ENCODE peak calls at places on chromosomes 12 and 14, in four cellular contexts. One of them, this sample, is unnamed.

GRCh38 chr14:67622675-67623074 is 3.0 kb downstream of the ARG2 start:
- DNase-seq in HepG2: peak; percentile 85
- DNase-seq in K562: peak; percentile 71
- DNase-seq in GM12878: no peak
- DNase-seq in this sample: peak; percentile 32

GRCh38 chr14:91244501-91244901 is at the start of gene GPR68:
- DNase-seq in HepG2: no peak
- DNase-seq in K562: no peak
- DNase-seq in GM12878: no peak
- DNase-seq in this sample: no peak

GRCh38 chr12:40063424-40063823 is 42.5 kb downstream of the SLC2A13 start:
- DNase-seq in GM12878: no peak
- DNase-seq in K562: no peak
- DNase-seq in HepG2: no peak
- DNase-seq in this sample: no peak

GRCh38 chr14:87063181-87063580 is 929.8 kb downstream of the GALC start:
- DNase-seq in HepG2: no peak
- DNase-seq in GM12878: no peak
- DNase-seq in K562: no peak
- DNase-seq in this sample: no peak

GRCh38 chr12:60176891-60177290 is 581.1 kb downstream of the SLC16A7 start:
- DNase-seq in HepG2: no peak
- DNase-seq in K562: no peak
- DNase-seq in GM12878: no peak
- DNase-seq in this sample: no peak

GRCh38 chr12:18430425-18431048 is 169.2 kb downstream of the PIK3C2G start:
- DNase-seq in HepG2: peak; percentile 24
- DNase-seq in K562: peak; percentile 21
- DNase-seq in GM12878: no peak
- DNase-seq in this sample: peak; percentile 59

GRCh38 chr14:32727827-32728226 is 210.9 kb upstream of the NPAS3 start:
- DNase-seq in GM12878: no peak
- DNase-seq in K562: no peak
- DNase-seq in HepG2: peak; percentile 35
- DNase-seq in this sample: no peak

GRCh38 chr14:85471744-85472143 is 58.2 kb upstream of the FLRT2 start:
- DNase-seq in HepG2: peak; percentile 77
- DNase-seq in GM12878: no peak
- DNase-seq in K562: no peak
- DNase-seq in this sample: no peak

GRCh38 chr12:84920331-84920730 is 7.7 kb upstream of the SLC6A15 start:
- DNase-seq in K562: no peak
- DNase-seq in HepG2: no peak
- DNase-seq in GM12878: no peak
- DNase-seq in this sample: no peak

GRCh38 chr12:125528300-125528699 is 463.1 kb downstream of the AACS start:
- DNase-seq in GM12878: no peak
- DNase-seq in K562: no peak
- DNase-seq in HepG2: no peak
- DNase-seq in this sample: no peak

GRCh38 chr12:1732914-1733313 is 42.0 kb downstream of the ADIPOR2 start:
- DNase-seq in GM12878: no peak
- DNase-seq in HepG2: peak; percentile 82
- DNase-seq in K562: no peak
- DNase-seq in this sample: no peak

GRCh38 chr12:79674629-79675028 is 16.1 kb downstream of the PAWR start:
- DNase-seq in GM12878: no peak
- DNase-seq in K562: no peak
- DNase-seq in HepG2: no peak
- DNase-seq in this sample: no peak

GRCh38 chr14:36508418-36509051 is 11.5 kb downstream of the NKX2-1 start:
- DNase-seq in GM12878: no peak
- DNase-seq in K562: no peak
- DNase-seq in HepG2: no peak
- DNase-seq in this sample: no peak

GRCh38 chr12:104285740-104286537 is 17.6 kb upstream of the EID3 start:
- DNase-seq in K562: peak; percentile 29
- DNase-seq in HepG2: no peak
- DNase-seq in GM12878: no peak
- DNase-seq in this sample: no peak

GRCh38 chr14:69773571-69774276 is 6.8 kb downstream of the SRSF5 start:
- DNase-seq in K562: no peak
- DNase-seq in HepG2: no peak
- DNase-seq in GM12878: no peak
- DNase-seq in this sample: no peak

GRCh38 chr12:6264402-6265037 is 46.0 kb upstream of the PLEKHG6 start:
- DNase-seq in HepG2: no peak
- DNase-seq in GM12878: no peak
- DNase-seq in K562: no peak
- DNase-seq in this sample: no peak

DNA sequence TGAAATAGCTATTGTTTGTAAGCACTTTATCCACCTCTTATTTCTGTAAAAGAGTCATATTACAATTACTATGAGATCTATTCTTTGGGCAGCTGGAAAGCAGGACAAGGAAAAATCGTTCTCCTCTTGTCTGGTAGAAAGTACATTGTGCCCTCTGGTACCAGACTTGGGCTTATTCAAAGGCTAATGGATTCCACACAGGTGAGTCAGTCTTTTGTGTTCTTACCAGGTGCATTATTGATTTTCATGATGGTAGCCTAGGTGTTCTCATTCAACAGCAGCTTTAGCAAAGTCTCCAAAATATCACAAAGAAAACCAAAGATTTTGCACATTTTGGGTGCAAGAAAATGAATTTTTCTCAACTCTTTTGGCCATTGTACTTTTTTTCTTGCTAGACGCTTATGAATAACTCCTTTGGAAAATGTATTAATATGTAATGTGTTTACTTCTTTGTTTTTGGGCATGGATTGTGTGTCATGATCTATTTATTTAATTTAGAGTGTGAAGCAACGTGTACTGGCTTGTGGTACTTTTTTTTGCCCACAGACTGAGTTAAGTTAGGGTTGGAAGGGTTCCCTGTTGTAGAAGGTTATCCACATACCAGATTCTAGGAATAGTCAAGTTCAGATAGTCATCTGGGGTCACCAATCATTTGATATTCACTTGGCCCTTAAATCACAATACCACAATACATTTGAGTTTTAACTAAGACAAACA is 26.2 kb downstream of the MNAT1 start:
- DNase-seq in K562: no peak
- DNase-seq in GM12878: no peak
- DNase-seq in HepG2: peak; percentile 29
- DNase-seq in this sample: no peak
- TF ChIP-seq TARDBP in K562: no peak
- TF ChIP-seq TARDBP in GM12878: no peak
- TF ChIP-seq TARDBP in HepG2: no peak
- TF ChIP-seq TARDBP in this sample: no peak

GRCh38 chr12:27478949-27479348 is 32.4 kb downstream of the SMCO2 start:
- DNase-seq in GM12878: no peak
- DNase-seq in K562: no peak
- DNase-seq in HepG2: no peak
- DNase-seq in this sample: no peak

GRCh38 chr12:27472604-27473003 is 26.1 kb downstream of the SMCO2 start:
- DNase-seq in K562: no peak
- DNase-seq in HepG2: no peak
- DNase-seq in GM12878: no peak
- DNase-seq in this sample: no peak

GRCh38 chr12:27469161-27469560 is 22.6 kb downstream of the SMCO2 start:
- DNase-seq in K562: no peak
- DNase-seq in GM12878: no peak
- DNase-seq in HepG2: no peak
- DNase-seq in this sample: no peak

GRCh38 chr12:27477049-27477448 is 30.5 kb downstream of the SMCO2 start:
- DNase-seq in GM12878: no peak
- DNase-seq in K562: no peak
- DNase-seq in HepG2: no peak
- DNase-seq in this sample: no peak

GRCh38 chr12:27474344-27474743 is 27.8 kb downstream of the SMCO2 start:
- DNase-seq in GM12878: no peak
- DNase-seq in K562: no peak
- DNase-seq in HepG2: no peak
- DNase-seq in this sample: no peak
- TF ChIP-seq FOXM1 in GM12878: no peak
- TF ChIP-seq FOXM1 in K562: no peak
- TF ChIP-seq FOXM1 in HepG2: no peak
- TF ChIP-seq FOXM1 in this sample: no peak

GRCh38 chr12:50992814-50993213 is 33.4 kb downstream of the SLC11A2 start:
- DNase-seq in HepG2: no peak
- DNase-seq in GM12878: no peak
- DNase-seq in K562: no peak
- DNase-seq in this sample: no peak
- TF ChIP-seq TARDBP in HepG2: no peak
- TF ChIP-seq TARDBP in GM12878: no peak
- TF ChIP-seq TARDBP in K562: no peak
- TF ChIP-seq TARDBP in this sample: no peak

GRCh38 chr12:12685305-12685704 is 10.7 kb downstream of the GPR19 start:
- DNase-seq in K562: no peak
- DNase-seq in GM12878: no peak
- DNase-seq in HepG2: no peak
- DNase-seq in this sample: no peak

GRCh38 chr12:12686472-12686871 is 9.5 kb downstream of the GPR19 start:
- DNase-seq in GM12878: no peak
- DNase-seq in K562: no peak
- DNase-seq in HepG2: no peak
- DNase-seq in this sample: no peak

GRCh38 chr12:12683725-12684124 is 12.3 kb downstream of the GPR19 start:
- DNase-seq in K562: no peak
- DNase-seq in GM12878: no peak
- DNase-seq in HepG2: no peak
- DNase-seq in this sample: no peak

GRCh38 chr12:12683298-12683697 is 12.7 kb downstream of the GPR19 start:
- DNase-seq in K562: no peak
- DNase-seq in HepG2: no peak
- DNase-seq in GM12878: no peak
- DNase-seq in this sample: no peak

GRCh38 chr12:12684375-12685106 is 11.4 kb downstream of the GPR19 start:
- DNase-seq in GM12878: no peak
- DNase-seq in HepG2: peak; percentile 13
- DNase-seq in K562: peak; percentile 31
- DNase-seq in this sample: no peak
- TF ChIP-seq FOXM1 in GM12878: no peak
- TF ChIP-seq FOXM1 in HepG2: no peak
- TF ChIP-seq FOXM1 in K562: no peak
- TF ChIP-seq FOXM1 in this sample: no peak

DNA sequence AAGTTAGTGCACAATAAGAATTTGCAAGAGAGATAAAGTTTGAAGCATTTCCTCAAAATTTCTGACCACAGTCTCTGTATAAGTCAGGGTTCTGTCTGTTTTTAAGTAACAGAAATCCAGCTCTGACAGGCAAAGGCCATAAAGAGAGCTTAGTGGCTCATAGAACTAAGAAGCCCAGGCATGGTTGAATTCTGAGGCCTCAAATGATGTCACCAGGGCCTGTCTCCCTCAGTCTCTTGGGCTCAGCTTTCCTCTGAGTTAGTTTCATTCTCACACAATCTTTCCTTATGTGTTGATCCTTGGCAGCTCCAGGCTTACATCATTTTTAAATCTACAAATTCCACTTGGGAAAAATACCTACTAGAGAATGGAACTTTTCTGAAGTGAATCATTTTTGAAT is 173.4 kb upstream of the ATP2B1 start:
- DNase-seq in K562: no peak
- DNase-seq in GM12878: peak; percentile 55
- DNase-seq in HepG2: no peak
- DNase-seq in this sample: no peak
- TF ChIP-seq TARDBP in K562: no peak
- TF ChIP-seq TARDBP in GM12878: no peak
- TF ChIP-seq TARDBP in HepG2: no peak
- TF ChIP-seq TARDBP in this sample: no peak

GRCh38 chr14:63404906-63405305 is 86.2 kb upstream of the GPHB5 start:
- DNase-seq in GM12878: no peak
- DNase-seq in K562: no peak
- DNase-seq in HepG2: no peak
- DNase-seq in this sample: no peak
- TF ChIP-seq FOXM1 in GM12878: no peak
- TF ChIP-seq FOXM1 in K562: no peak
- TF ChIP-seq FOXM1 in HepG2: no peak
- TF ChIP-seq FOXM1 in this sample: no peak

GRCh38 chr12:132188451-132189298 is 44.4 kb downstream of the NOC4L start:
- DNase-seq in K562: no peak
- DNase-seq in HepG2: no peak
- DNase-seq in GM12878: no peak
- DNase-seq in this sample: no peak
- TF ChIP-seq TARDBP in K562: no peak
- TF ChIP-seq TARDBP in HepG2: no peak
- TF ChIP-seq TARDBP in GM12878: no peak
- TF ChIP-seq TARDBP in this sample: no peak

GRCh38 chr14:24952851-24953666 is 96.9 kb downstream of the STXBP6 start:
- DNase-seq in HepG2: peak; percentile 81
- DNase-seq in GM12878: no peak
- DNase-seq in K562: peak; percentile 37
- DNase-seq in this sample: peak; percentile 53

GRCh38 chr14:24958271-24958670 is 91.7 kb downstream of the STXBP6 start:
- DNase-seq in GM12878: no peak
- DNase-seq in HepG2: no peak
- DNase-seq in K562: no peak
- DNase-seq in this sample: no peak

GRCh38 chr14:24956104-24956503 is 93.8 kb downstream of the STXBP6 start:
- DNase-seq in HepG2: no peak
- DNase-seq in K562: no peak
- DNase-seq in GM12878: no peak
- DNase-seq in this sample: no peak

GRCh38 chr14:24954037-24954696 is 95.8 kb downstream of the STXBP6 start:
- DNase-seq in K562: no peak
- DNase-seq in GM12878: peak; percentile 45
- DNase-seq in HepG2: no peak
- DNase-seq in this sample: no peak

DNA sequence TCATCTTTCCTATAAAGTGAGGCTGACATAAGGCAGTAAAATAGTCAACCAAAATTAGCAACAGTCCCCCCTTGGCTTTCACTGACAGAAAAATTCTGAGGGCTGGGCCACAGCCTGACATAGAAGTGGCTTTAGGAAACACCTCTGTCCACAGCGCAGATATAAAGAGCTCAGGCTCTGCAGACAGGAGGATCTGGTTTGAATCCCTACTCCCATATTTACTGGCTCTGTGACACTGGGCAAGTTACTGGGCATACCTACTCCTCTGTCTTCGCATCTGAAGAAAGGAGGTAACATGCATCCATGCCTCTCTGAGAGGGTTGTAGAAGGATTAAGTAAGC is 95.3 kb downstream of the STXBP6 start:
- DNase-seq in HepG2: no peak
- DNase-seq in GM12878: no peak
- DNase-seq in K562: no peak
- DNase-seq in this sample: no peak
- TF ChIP-seq FOXM1 in HepG2: no peak
- TF ChIP-seq FOXM1 in GM12878: no peak
- TF ChIP-seq FOXM1 in K562: no peak
- TF ChIP-seq FOXM1 in this sample: no peak

GRCh38 chr14:61573748-61574513 is 121.4 kb upstream of the HIF1A start:
- DNase-seq in HepG2: no peak
- DNase-seq in K562: no peak
- DNase-seq in GM12878: no peak
- DNase-seq in this sample: no peak
- TF ChIP-seq TARDBP in HepG2: no peak
- TF ChIP-seq TARDBP in K562: no peak
- TF ChIP-seq TARDBP in GM12878: no peak
- TF ChIP-seq TARDBP in this sample: no peak